ENCODE peak calls at places on chromosomes 16 and 17, in four cellular contexts. A, D, Z and W are unnamed samples.
A peak's percentile ranks its signal among the peaks of the same experiment; 100 is the strongest.

GRCh38 chr17:50630524-50631194 is 4.0 kb upstream of the ABCC3 start:
- DNase-seq in A (no peak), D (no peak), Z (no peak), W (no peak)

GRCh38 chr17:16495561-16495960 is 3.6 kb upstream of the LRRC75A start:
- DNase-seq in A (no peak), D (no peak), Z (no peak), W (no peak)

GRCh38 chr16:79795556-79795955 is 195.0 kb upstream of the MAF start:
- DNase-seq in A (no peak), D (no peak), Z (no peak), W (no peak)

GRCh38 chr17:80644588-80644987 is 100.0 kb downstream of the RPTOR start:
- DNase-seq in A (peak; percentile 47), D (no peak), Z (no peak), W (no peak)

GRCh38 chr16:85639529-85640253 is 26.6 kb downstream of the GSE1 start:
- DNase-seq in A (no peak), D (no peak), Z (no peak), W (no peak)

GRCh38 chr16:87288753-87289362 is 28.3 kb downstream of the C16orf95 start:
- DNase-seq in A (peak; percentile 73), D (no peak), Z (no peak), W (no peak)

GRCh38 chr16:88383401-88384221 is 852 bp downstream of the ZNF469 start:
- DNase-seq in A (peak; percentile 69), D (no peak), Z (no peak), W (peak; percentile 45)

GRCh38 chr17:6940186-6940649 is 55.6 kb upstream of the ALOX12 start:
- DNase-seq in A (peak; percentile 4), D (no peak), Z (no peak), W (no peak)

GRCh38 chr16:71439531-71439930 is 2.3 kb downstream of the TLE7 start:
- DNase-seq in A (peak; percentile 10), D (no peak), Z (no peak), W (no peak)

GRCh38 chr16:71443714-71444113 is 1.9 kb upstream of the TLE7 start:
- DNase-seq in A (no peak), D (no peak), Z (no peak), W (no peak)

GRCh38 chr16:71442041-71442440 is at the start of gene TLE7:
- DNase-seq in A (no peak), D (no peak), Z (no peak), W (no peak)

GRCh38 chr16:71440669-71441347 is 1.0 kb downstream of the TLE7 start:
- DNase-seq in A (no peak), D (no peak), Z (no peak), W (no peak)

DNA sequence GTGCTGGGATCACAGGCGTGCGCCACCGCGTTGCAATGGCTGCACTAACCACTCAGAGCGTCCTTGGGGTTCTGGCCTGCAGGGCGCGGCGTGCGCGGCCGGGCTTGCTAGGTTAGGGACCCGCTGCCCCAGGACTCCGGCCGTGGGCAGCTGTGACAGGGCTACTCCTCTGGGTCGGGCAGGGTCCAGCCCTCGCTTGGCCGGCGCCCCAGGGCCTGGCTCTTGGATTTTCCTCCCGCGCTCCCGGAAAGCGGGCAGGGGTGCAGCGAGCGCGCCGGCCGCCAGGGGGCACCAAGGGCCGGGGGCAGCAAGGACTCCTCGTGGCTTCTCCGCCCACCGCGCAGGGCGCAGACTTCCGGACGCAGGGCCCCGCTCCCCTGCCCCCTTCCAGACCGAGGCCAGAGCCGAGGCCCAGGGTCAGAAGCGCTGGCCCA is 489 bp downstream of the TLE7 start:
- DNase-seq in A (peak; percentile 8), D (no peak), Z (no peak), W (no peak)
- TF ChIP-seq CTCF in A (peak; percentile 51), D (no peak), Z (no peak), W (peak; percentile 28)

DNA sequence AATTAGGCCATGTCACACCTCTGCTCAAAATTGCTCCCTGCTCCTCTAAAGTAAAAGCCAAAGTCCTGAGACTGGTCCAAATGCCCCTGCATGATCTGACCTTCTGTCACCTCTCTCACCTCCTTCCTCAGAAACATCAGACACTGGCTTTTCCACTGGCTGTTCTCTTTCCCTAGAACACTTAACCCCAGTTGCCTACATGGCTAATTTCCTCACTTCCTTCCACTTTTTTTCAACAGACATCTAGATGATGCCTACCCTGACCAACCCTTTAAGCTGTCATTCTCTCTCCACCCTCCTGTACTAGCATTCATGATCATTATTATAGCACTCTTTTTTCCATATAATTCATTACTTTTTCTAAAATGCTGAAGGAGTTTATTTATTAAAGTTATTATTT is 31.0 kb downstream of the CCT6B start:
- DNase-seq in A (no peak), D (no peak), Z (no peak), W (no peak)
- TF ChIP-seq CTCF in A (no peak), D (no peak), Z (no peak), W (no peak)

DNA sequence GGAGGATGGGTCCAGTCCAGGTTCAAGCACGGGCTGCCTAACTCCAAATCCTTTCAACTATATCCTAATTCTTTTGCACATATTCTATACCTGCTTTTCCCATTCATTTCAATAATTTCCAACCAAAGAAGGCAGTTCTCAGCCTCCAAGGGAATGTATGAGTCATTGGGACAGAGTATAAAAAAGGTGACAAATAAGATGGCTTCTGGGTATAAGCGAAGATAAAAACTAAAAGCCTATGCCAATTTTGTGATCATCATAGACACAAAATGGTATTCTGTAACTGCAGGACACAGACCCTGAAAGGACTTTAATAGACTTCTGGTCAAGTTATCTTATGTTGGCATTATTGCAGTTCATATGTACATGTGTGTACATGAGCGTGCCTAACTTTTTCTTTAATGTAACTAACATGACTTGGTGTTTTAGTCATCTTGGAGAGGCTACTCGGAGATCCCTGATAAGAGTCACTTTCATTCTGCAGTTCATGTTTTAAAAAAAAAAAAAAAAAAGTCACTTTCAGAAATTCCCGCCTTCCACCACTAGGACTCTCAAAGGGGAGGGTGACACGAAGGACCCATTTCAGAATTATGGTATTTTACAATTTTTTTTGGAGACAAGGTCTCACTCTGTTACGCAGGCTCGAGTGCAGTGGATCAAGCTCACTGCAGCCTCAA is 17.3 kb downstream of the COG1 start:
- DNase-seq in A (peak; percentile 19), D (no peak), Z (no peak), W (no peak)
- TF ChIP-seq CTCF in A (peak; percentile 43), D (no peak), Z (no peak), W (peak; percentile 59)

GRCh38 chr17:75077490-75078096 is 10.2 kb upstream of the SLC16A5 start:
- DNase-seq in A (peak; percentile 42), D (no peak), Z (no peak), W (no peak)
- TF ChIP-seq CTCF in A (peak; percentile 10), D (peak; percentile 44), Z (no peak), W (no peak)